ENCODE peak calls at places on chromosomes 1 and 21, in six cellular contexts. D is H9, M is IMR-90, C is H1, G is neuronal stem cell, Y is mesendoderm. V is an unnamed sample.

GRCh38 chr1:117658676-117659075 is 52.8 kb downstream of the TENT5C start:
- DNase-seq in G (no peak), C (no peak), Y (no peak), D (no peak), M (no peak), V (no peak)

GRCh38 chr1:28601696-28602095 is 9.6 kb downstream of the RAB42 start:
- DNase-seq in D (no peak), Y (peak), C (no peak), M (peak), G (no peak), V (peak)

GRCh38 chr1:220511183-220511582 is 16.8 kb upstream of the MARK1 start:
- DNase-seq in M (no peak), C (no peak), G (no peak), D (no peak), Y (peak), V (no peak)

GRCh38 chr1:121519042-121519755 is 334.4 kb downstream of the SRGAP2C start:
- DNase-seq in G (peak), D (peak), C (peak), M (no peak), Y (peak), V (peak)

GRCh38 chr1:68269637-68270430 is 37.5 kb upstream of the WLS start:
- DNase-seq in G (no peak), Y (peak), C (no peak), D (no peak), M (peak), V (peak)

GRCh38 chr1:15418811-15419515 is 9.3 kb downstream of the EFHD2 start:
- DNase-seq in C (no peak), G (no peak), D (no peak), M (no peak), Y (no peak), V (no peak)

GRCh38 chr1:41513388-41513745 is 28.9 kb upstream of the EDN2 start:
- DNase-seq in Y (no peak), G (no peak), C (peak), M (no peak), D (peak), V (no peak)

GRCh38 chr1:84836145-84836544 is 56.9 kb downstream of the LPAR3 start:
- DNase-seq in C (no peak), D (no peak), M (no peak), Y (no peak), G (no peak), V (no peak)

GRCh38 chr1:1164701-1165451 is 8.8 kb upstream of the TTLL10 start:
- DNase-seq in Y (peak), C (no peak), G (no peak), D (no peak), M (no peak), V (no peak)

GRCh38 chr21:26388731-26389231 is 184.3 kb downstream of the CYYR1 start:
- DNase-seq in M (peak), D (no peak), Y (peak), C (no peak), G (no peak), V (peak)

GRCh38 chr1:25253911-25254310 is 6.7 kb upstream of the RSRP1 start:
- DNase-seq in Y (peak), C (no peak), M (peak), D (peak), G (no peak), V (peak)

GRCh38 chr1:186715887-186716809 is 35.9 kb upstream of the PTGS2 start:
- DNase-seq in M (peak), G (no peak), Y (no peak), C (no peak), D (no peak), V (peak)

GRCh38 chr1:210440081-210440480 is 111.4 kb downstream of the HHAT start:
- DNase-seq in D (no peak), Y (no peak), G (no peak), M (no peak), C (no peak), V (no peak)

GRCh38 chr1:94522304-94522703 is 19.3 kb downstream of the F3 start:
- DNase-seq in Y (peak), G (peak), M (peak), D (no peak), C (no peak), V (peak)

GRCh38 chr1:59229138-59229537 is 67.8 kb upstream of the FGGY start:
- DNase-seq in M (peak), G (no peak), Y (no peak), C (no peak), D (no peak), V (peak)
- H4K8ac ChIP-seq in M (no peak), G (no peak), Y (no peak), C (no peak), D (no peak), V (no peak)

GRCh38 chr1:223041481-223041880 is 101.6 kb downstream of the TLR5 start:
- DNase-seq in D (no peak), C (no peak), G (no peak), M (no peak), Y (peak), V (no peak)
- H4K8ac ChIP-seq in D (no peak), C (no peak), G (no peak), M (no peak), Y (no peak), V (no peak)

GRCh38 chr1:183457449-183457848 is 14.8 kb upstream of the SMG7 start:
- DNase-seq in Y (no peak), G (no peak), D (no peak), M (no peak), C (no peak), V (no peak)

GRCh38 chr1:183461350-183461749 is 10.9 kb upstream of the SMG7 start:
- DNase-seq in G (no peak), M (no peak), D (no peak), C (no peak), Y (peak), V (no peak)

GRCh38 chr1:183456826-183457225 is 15.5 kb upstream of the SMG7 start:
- DNase-seq in Y (no peak), M (no peak), D (no peak), G (no peak), C (no peak), V (no peak)

DNA sequence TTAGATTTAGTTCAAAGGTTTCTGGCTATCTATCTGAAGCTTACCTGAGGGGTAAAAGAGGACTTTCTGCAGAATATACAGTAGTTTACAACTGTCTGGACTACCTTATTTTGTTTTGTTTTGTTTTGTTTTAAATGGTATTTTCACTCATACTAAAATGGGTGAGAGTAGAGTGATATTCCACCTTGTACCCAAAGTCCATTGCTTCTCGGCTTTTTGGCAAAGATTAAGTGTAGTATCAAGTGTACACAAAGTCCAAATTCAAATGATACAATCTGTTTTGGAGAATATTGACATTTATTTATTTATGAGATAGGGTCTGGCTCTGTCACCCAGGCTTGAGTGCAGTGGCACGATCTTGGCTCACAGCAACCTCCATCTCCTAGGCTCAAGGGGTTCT is 11.7 kb upstream of the SMG7 start:
- DNase-seq in C (no peak), M (no peak), D (no peak), Y (no peak), G (no peak), V (no peak)
- H4K8ac ChIP-seq in C (no peak), M (no peak), D (no peak), Y (no peak), G (no peak), V (no peak)

DNA sequence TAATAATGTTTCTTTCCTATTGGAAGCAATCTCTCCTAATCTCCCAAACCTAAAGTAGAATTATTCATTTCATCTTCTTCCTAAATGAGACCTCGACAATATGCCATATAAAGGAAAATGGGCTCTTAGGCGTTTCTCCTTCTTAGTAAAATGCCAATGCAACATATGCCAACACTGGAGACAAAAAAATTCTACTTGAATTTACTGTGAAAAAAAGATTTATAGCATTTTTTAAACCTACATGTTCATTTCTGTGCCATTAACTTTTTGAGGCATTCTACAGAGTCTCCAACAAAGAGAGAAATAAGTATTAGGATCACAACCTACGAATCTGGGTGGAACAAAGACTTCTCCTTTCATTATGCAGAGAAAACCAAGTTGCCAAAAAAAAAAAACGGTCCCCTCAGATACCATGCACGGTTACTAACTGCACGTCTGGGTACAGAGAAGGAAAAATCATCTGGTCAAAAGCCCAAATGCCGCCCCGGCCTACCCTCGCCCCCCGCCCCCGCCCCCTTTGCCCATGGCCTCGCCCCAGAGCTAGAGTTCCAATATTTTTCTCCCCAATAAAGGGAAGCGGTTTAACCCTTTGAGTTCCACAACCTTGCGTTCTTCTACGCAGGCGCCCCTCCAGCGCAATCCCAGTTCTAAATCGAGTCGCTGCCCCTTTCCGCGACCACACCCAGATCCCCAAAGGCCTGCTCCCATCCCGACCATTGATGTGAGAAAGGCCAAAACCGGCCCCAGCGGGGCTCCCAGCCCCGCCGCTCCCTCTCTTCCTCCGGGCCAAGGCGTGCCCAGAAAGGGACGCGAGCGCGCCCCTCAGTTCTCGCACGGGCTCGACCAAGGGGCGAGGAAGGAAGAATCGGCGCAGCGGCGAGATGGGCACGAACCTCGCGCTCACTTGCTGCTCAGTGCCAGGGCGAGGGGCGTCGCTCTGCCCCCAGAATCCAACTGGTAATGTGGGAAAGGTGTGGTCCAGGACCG is 982 bp downstream of the WDR47 start:
- DNase-seq in C (peak), G (peak), M (no peak), D (peak), Y (peak), V (peak)
- H4K8ac ChIP-seq in C (peak), G (no peak), M (no peak), D (no peak), Y (no peak), V (peak)

DNA sequence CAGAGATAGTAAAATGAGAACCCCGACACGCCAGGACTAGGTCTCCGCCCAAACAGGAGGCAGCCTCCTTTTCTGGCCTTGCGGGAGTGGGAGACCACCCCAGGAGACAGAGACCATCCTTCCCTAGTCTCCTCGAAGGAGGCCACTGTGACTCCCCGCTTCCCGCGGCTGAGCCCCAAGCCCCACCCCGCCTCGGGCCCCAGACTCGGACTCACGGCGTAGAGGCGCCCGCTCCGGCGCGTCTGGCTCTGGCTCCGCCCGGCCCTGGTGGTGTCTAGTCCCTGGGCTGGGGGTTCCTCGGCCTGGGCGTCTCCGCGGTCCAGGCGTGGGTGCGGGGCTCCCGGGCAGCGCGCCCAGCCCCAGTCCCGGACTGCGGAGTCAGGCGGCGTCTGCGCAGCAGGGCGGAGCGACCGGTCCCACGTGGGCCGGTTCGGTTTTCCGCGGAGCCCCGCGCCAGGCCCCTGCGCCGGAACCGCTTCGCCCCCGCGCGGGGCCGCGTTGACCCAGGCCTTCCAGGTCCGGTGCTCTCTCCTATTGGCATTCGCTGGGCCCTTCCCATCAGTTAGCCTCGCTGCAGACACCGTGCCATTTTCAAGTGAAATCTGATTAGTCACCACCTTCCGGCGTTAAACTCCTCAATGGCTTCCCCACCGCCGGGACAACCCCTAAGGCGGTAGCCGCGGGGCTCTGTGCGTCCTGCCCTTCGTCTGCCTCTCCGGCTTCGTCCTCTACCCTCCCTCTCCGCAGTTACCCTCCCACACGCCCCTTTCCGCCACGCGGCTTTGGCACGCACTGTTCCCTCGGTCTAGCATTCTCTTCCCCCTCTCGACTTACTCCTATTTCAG is at the start of gene C1orf216:
- DNase-seq in M (peak), D (peak), G (no peak), C (peak), Y (peak), V (peak)
- H4K8ac ChIP-seq in M (peak), D (no peak), G (no peak), C (peak), Y (no peak), V (peak)

DNA sequence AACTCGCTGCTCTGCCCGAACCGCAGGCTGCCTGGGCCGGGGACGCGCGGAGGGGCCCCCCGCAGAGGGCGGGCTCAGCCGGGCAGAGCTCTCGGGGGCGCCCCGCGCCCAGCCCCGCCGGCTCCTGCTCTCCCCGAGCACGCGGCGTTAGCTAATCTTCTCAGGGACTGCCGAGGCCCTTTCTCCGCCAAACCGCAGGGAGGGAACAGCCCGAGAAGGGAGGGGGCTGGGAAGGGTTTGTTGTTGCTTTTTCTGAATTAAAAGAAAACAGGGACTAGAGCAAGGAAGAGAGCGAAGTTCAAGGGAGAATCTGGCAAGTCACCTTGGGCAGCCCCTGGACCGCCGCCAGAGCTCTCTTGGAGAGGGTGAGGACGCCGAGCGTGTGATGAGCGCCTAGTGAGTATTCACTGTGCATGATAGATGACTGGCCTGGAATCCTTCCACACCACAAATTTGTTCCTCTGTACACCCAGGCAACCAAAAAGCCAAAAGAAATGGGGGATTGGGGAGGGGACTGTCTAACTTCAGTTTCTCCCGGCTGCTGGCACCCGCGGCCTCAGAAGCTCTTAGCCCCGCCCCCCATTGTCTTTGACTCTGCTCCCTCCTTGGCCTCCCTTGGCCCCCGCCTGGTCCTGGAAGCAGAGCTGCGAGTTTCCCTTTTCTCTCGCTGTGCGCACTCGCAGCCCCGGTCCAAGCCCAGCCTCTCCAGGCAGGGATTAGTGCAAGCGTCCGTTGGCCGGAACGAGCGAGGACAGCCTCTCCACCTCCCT is 19.7 kb upstream of the LMX1A start:
- DNase-seq in D (peak), M (peak), Y (peak), G (peak), C (peak), V (peak)
- H4K8ac ChIP-seq in D (no peak), M (no peak), Y (peak), G (no peak), C (no peak), V (peak)

DNA sequence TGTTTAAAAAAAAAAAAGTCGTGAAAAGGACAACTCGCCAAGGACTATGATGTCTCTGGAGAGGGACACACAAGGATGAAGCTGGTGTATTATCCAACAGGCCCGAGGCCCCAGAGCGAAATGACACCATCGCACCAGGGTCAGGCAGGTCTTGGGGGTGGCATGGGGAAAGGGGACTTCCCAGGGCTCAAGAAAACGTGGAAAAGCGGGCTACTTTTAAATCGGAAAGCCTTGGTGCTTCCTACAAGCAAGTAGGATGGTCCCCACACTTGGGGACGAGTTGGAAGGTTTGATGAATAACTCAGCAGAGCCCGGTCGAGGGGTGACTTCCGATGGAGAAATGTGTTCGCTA is 505 bp upstream of the GNPAT start:
- DNase-seq in D (no peak), M (peak), G (no peak), Y (no peak), C (no peak), V (peak)
- H4K8ac ChIP-seq in D (no peak), M (peak), G (no peak), Y (no peak), C (peak), V (peak)

GRCh38 chr1:202807367-202807925 is 775 bp downstream of the KDM5B start:
- DNase-seq in Y (no peak), C (peak), M (peak), D (no peak), G (no peak), V (peak)
- H4K8ac ChIP-seq in Y (peak), C (peak), M (no peak), D (no peak), G (no peak), V (peak)

DNA sequence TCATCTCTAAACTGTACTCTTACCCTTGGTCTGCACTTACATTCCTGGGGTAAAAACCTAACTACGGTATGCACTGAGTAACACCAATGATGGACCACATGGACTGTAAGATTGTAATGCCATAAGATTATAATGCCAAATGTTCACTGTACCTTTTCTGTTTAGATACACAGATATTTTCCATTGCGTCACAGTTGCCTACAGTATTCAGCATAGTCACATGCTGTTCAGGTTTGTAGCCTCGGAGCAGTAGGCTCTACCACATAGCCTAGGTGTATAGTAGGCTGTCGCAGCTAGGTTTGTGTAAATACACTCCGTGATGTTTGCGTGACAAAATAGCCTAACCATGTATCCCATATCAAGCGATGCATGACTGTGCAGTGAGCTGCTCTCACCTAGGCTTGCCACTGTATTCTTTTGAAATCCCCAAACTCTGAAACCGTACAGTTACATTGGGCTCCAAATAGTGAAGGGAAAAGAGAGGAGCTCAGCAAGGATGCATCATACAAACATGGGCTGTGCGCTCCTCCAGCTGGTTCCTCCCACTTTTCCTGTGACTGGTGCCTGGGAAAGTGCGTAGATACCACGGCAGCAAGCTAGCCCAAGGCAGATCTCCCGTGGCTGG is 35.2 kb downstream of the CFAP57 start:
- DNase-seq in C (no peak), G (no peak), Y (peak), D (peak), M (peak), V (peak)
- H4K8ac ChIP-seq in C (peak), G (no peak), Y (no peak), D (peak), M (peak), V (peak)

GRCh38 chr1:31064685-31065309 is 720 bp downstream of the PUM1 start:
- DNase-seq in Y (peak), C (no peak), M (peak), G (no peak), D (no peak), V (no peak)
- H4K8ac ChIP-seq in Y (peak), C (peak), M (peak), G (no peak), D (no peak), V (peak)

V was measured in mesenchymal stem cell.